ENCODE peak calls at places on chromosomes 5 and 9, in nine cellular contexts. J is RWPE2, L is H9, Y is A549, P is IMR-90, O is tibial nerve, X is GM23248, Q is mucosa of descending colon, B is HAP-1. R is an unnamed sample.

GRCh38 chr5:131270809-131271208 is 7.0 kb downstream of the CDC42SE2 start:
- DNase-seq in L (no peak), P (peak; percentile 52), X (peak; percentile 68), B (no peak), Q (no peak), J (no peak), Y (peak; percentile 18), O (no peak), R (no peak)

GRCh38 chr5:66306105-66306843 is 162.2 kb downstream of the SREK1 start:
- DNase-seq in X (peak; percentile 85), Q (no peak), L (peak; percentile 74), B (peak; percentile 60), P (peak; percentile 63), Y (peak; percentile 77), O (peak; percentile 56), J (no peak), R (peak; percentile 85)

GRCh38 chr5:92525131-92525530 is 1055.9 kb downstream of the NR2F1-AS1 start:
- DNase-seq in P (no peak), X (no peak), L (no peak), Y (no peak), Q (no peak), O (no peak), B (no peak), J (no peak), R (no peak)

GRCh38 chr5:150428106-150428876 is 15.6 kb upstream of the CD74 start:
- DNase-seq in Y (no peak), L (no peak), O (peak; percentile 23), Q (peak; percentile 78), J (no peak), B (no peak), P (no peak), X (no peak), R (no peak)

GRCh38 chr9:77471572-77471971 is 176.6 kb downstream of the GNA14 start:
- DNase-seq in Y (no peak), L (no peak), P (no peak), B (no peak), Q (no peak), O (no peak), X (no peak), J (no peak), R (no peak)

GRCh38 chr9:27407966-27408365 is 111.0 kb upstream of the EQTN start:
- DNase-seq in B (no peak), P (peak; percentile 22), X (peak; percentile 57), Q (no peak), J (no peak), Y (no peak), O (no peak), L (no peak), R (no peak)

GRCh38 chr5:9468070-9468388 is 77.8 kb downstream of the SEMA5A start:
- DNase-seq in J (peak; percentile 79), Y (no peak), B (no peak), P (peak; percentile 94), Q (no peak), L (no peak), X (peak; percentile 97), O (no peak), R (peak; percentile 54)

GRCh38 chr9:86175223-86175622 is 75.9 kb upstream of the GOLM1 start:
- DNase-seq in P (no peak), B (no peak), X (no peak), Y (no peak), O (no peak), Q (no peak), J (no peak), L (no peak), R (no peak)

GRCh38 chr5:80181618-80182211 is 74.1 kb downstream of the SERINC5 start:
- DNase-seq in O (no peak), Y (peak; percentile 15), J (no peak), P (no peak), X (no peak), B (no peak), Q (peak; percentile 85), L (no peak), R (no peak)

GRCh38 chr5:149486726-149487635 is 64.3 kb downstream of the CSNK1A1 start:
- DNase-seq in P (peak; percentile 70), B (no peak), L (peak; percentile 22), Q (no peak), X (peak; percentile 72), J (no peak), O (no peak), Y (no peak), R (no peak)

GRCh38 chr5:14036947-14037346 is 92.5 kb upstream of the DNAH5 start:
- DNase-seq in X (peak; percentile 53), L (no peak), Y (peak; percentile 22), Q (no peak), O (no peak), J (no peak), P (peak; percentile 52), B (no peak), R (peak; percentile 72)
- H3K4me1 ChIP-seq in X (peaks cover 80% of the 10 kb centered on the region), L (peaks cover 14% of the 10 kb centered on the region), Y (peaks cover 60% of the 10 kb centered on the region), Q (no peaks in the 10 kb centered on the region), O (peaks cover 6% of the 10 kb centered on the region), J (peaks cover 52% of the 10 kb centered on the region), P (peaks cover 53% of the 10 kb centered on the region), B (peaks cover 7% of the 10 kb centered on the region), R (peaks cover 21% of the 10 kb centered on the region)

GRCh38 chr9:93062364-93062763 is 3.9 kb downstream of the SUSD3 start:
- DNase-seq in B (no peak), J (no peak), Q (peak; percentile 51), Y (no peak), X (no peak), L (no peak), P (no peak), O (no peak), R (peak; percentile 59)
- H3K4me1 ChIP-seq in B (peaks cover 10% of the 10 kb centered on the region), J (no peaks in the 10 kb centered on the region), Q (peaks cover 30% of the 10 kb centered on the region), Y (peaks cover 18% of the 10 kb centered on the region), X (peaks cover 8% of the 10 kb centered on the region), L (no peaks in the 10 kb centered on the region), P (peaks cover 2% of the 10 kb centered on the region), O (peaks cover 6% of the 10 kb centered on the region), R (no peaks in the 10 kb centered on the region)

DNA sequence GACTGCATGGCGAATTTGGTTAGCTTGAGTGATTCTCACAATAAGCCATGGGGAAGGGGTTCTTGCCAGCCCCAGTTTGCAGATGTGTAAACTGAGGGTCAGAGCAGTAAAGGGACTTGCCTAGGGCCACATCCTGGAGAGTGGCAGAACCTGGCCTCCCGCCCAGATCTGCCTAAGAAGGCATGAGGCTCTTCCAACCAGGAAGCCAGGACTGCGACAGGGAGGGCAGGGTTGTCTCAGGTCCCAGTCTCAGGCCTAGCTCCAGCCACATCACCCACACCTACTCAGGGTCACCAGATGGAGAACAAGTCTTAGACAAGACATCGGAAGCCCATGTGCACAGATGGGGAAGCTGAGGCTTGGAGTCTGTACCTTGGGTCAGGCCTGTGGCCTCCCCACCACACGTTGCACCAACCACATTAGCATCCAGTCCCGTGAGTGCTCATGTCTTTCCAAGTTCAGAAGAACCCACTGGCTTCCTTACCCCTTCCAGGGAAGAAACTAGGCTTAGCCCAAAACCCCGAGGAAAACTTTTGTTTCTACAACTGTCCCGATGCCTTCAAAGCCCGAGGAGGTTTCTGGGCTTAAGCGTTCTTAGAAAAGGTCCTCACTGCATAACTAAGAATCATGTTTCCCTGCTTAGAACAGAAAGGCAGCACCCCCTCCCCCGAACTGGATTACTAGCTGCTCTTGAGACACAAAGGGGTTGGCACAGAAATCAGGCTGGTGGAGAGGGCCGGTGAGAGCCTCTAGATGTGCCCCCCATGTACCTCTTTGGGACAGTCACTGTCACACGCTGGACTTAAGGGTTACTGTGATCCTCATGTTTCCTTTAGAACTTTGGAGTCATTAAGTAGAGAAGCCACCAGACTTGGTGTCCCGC is 2.3 kb downstream of the FAM78A start:
- DNase-seq in L (no peak), Y (no peak), J (no peak), X (no peak), O (no peak), P (no peak), Q (peak; percentile 59), B (peak; percentile 59), R (no peak)
- H3K4me1 ChIP-seq in L (peaks cover 3% of the 10 kb centered on the region), Y (no peaks in the 10 kb centered on the region), J (no peaks in the 10 kb centered on the region), X (no peaks in the 10 kb centered on the region), O (peaks cover 9% of the 10 kb centered on the region), P (no peaks in the 10 kb centered on the region), Q (peaks cover 4% of the 10 kb centered on the region), B (peaks cover 31% of the 10 kb centered on the region), R (no peaks in the 10 kb centered on the region)

GRCh38 chr9:91426123-91426745 is 2.6 kb upstream of the NFIL3 start:
- DNase-seq in L (no peak), J (no peak), X (peak; percentile 67), B (no peak), Y (peak; percentile 67), Q (no peak), P (peak; percentile 55), O (peak; percentile 36), R (no peak)

GRCh38 chr9:91424403-91425176 is 958 bp upstream of the NFIL3 start:
- DNase-seq in B (peak; percentile 68), Q (peak; percentile 88), J (peak; percentile 77), X (peak; percentile 96), L (peak; percentile 58), P (peak; percentile 89), O (peak; percentile 93), Y (peak; percentile 55), R (peak; percentile 75)

GRCh38 chr9:91422832-91423711 is 560 bp downstream of the NFIL3 start:
- DNase-seq in P (peak; percentile 85), Y (peak; percentile 61), O (peak; percentile 91), Q (peak; percentile 75), L (peak; percentile 61), B (peak; percentile 78), X (peak; percentile 89), J (no peak), R (peak; percentile 85)

GRCh38 chr9:91423785-91424402 is at the start of gene NFIL3:
- DNase-seq in Y (peak; percentile 57), O (peak; percentile 65), J (no peak), X (peak; percentile 95), L (peak; percentile 75), Q (peak; percentile 89), B (peak; percentile 79), P (peak; percentile 78), R (peak; percentile 88)

GRCh38 chr9:91425270-91425669 is 1.6 kb upstream of the NFIL3 start:
- DNase-seq in Q (no peak), X (peak; percentile 34), B (no peak), L (no peak), J (no peak), O (no peak), P (no peak), Y (no peak), R (no peak)
- H3K4me1 ChIP-seq in Q (peaks cover 20% of the 10 kb centered on the region), X (peaks cover 18% of the 10 kb centered on the region), B (no peaks in the 10 kb centered on the region), L (no peaks in the 10 kb centered on the region), J (peaks cover 3% of the 10 kb centered on the region), O (peaks cover 17% of the 10 kb centered on the region), P (peaks cover 11% of the 10 kb centered on the region), Y (peaks cover 38% of the 10 kb centered on the region), R (peaks cover 3% of the 10 kb centered on the region)

DNA sequence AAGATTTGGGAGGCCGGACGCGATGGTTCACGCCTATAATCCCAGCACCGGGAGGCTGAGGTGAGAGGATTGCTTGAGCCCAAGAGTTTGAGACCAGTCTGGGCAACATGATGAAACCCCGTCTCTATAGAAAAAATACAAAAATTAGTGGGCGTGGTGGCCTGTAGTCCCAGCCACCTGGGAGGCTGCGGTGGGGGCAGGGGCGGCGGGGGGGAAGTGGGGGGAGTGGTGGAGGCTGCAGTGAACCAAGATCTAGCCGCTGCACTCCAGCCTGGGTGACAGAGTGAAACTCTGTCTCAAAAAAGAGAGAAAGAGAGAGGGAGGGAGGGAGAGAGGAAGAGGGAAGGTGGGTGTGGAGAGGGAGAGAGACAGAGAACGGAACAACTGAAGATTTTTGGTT is 4.9 kb upstream of the RPL26L1 start:
- DNase-seq in J (no peak), L (no peak), O (no peak), P (no peak), B (no peak), Y (no peak), X (no peak), Q (no peak), R (no peak)
- H3K4me1 ChIP-seq in J (peaks cover 27% of the 10 kb centered on the region), L (no peaks in the 10 kb centered on the region), O (peaks cover 5% of the 10 kb centered on the region), P (peaks cover 22% of the 10 kb centered on the region), B (no peaks in the 10 kb centered on the region), Y (peaks cover 72% of the 10 kb centered on the region), X (peaks cover 49% of the 10 kb centered on the region), Q (no peaks in the 10 kb centered on the region), R (no peaks in the 10 kb centered on the region)

GRCh38 chr9:82829818-82830217 is 233.1 kb downstream of the RASEF start:
- DNase-seq in P (no peak), O (no peak), X (no peak), J (no peak), L (no peak), Y (no peak), Q (no peak), B (no peak), R (no peak)
- H3K4me1 ChIP-seq in P (no peaks in the 10 kb centered on the region), O (no peaks in the 10 kb centered on the region), X (no peaks in the 10 kb centered on the region), J (no peaks in the 10 kb centered on the region), L (no peaks in the 10 kb centered on the region), Y (no peaks in the 10 kb centered on the region), Q (peaks cover 4% of the 10 kb centered on the region), B (no peaks in the 10 kb centered on the region), R (no peaks in the 10 kb centered on the region)

R was measured in endodermal cell.